ENCODE peak calls at places on chromosomes 11 and 22, in ten cellular contexts. N is tibial artery; B is IMR-90; R is CD8-positive, alpha-beta T cell; C is MG63; G is neuronal stem cell; I is cardiac muscle cell; M is osteocyte; O is activated CD8-positive, alpha-beta memory T cell treated with anti-CD3 and anti-CD28 coated beads for 1 hour; S is activated naive CD4-positive, alpha-beta T cell treated with anti-CD3 and anti-CD28 coated beads, Interleukin-2, amount 50 U/mL, for 16 hours. Z is an unnamed sample.

GRCh38 chr22:37843746-37844089 is 416 bp downstream of the ANKRD54 start:
- DNase-seq in N (peak), B (peak), R (no peak), C (peak), G (no peak), I (peak), M (no peak), O (no peak), S (peak), Z (no peak)

GRCh38 chr22:49797706-49798105 is 30.0 kb downstream of the BRD1 start:
- DNase-seq in N (no peak), B (no peak), R (no peak), C (no peak), G (no peak), I (no peak), M (no peak), O (no peak), S (no peak), Z (no peak)

GRCh38 chr11:127106142-127106541 is 105.6 kb upstream of the KIRREL3 start:
- DNase-seq in N (no peak), B (peak), R (no peak), C (no peak), G (peak), I (no peak), M (no peak), O (no peak), S (no peak), Z (no peak)

GRCh38 chr11:69969890-69970784 is 108.0 kb upstream of the ANO1 start:
- DNase-seq in N (no peak), B (no peak), R (no peak), C (no peak), G (no peak), I (peak), M (no peak), O (no peak), S (no peak), Z (no peak)

GRCh38 chr11:61752117-61752924 is at the start of gene MYRF:
- DNase-seq in N (no peak), B (peak), R (peak), C (peak), G (peak), I (peak), M (peak), O (no peak), S (peak), Z (no peak)

GRCh38 chr11:70226967-70227366 is 23.9 kb downstream of the FADD start:
- DNase-seq in N (no peak), B (no peak), R (no peak), C (no peak), G (no peak), I (no peak), M (no peak), O (no peak), S (no peak), Z (no peak)

GRCh38 chr11:72828081-72828567 is 13.9 kb downstream of the ATG16L2 start:
- DNase-seq in N (no peak), B (peak), R (no peak), C (no peak), G (no peak), I (peak), M (no peak), O (no peak), S (no peak), Z (no peak)

GRCh38 chr22:49760280-49760629 is 67.4 kb downstream of the BRD1 start:
- DNase-seq in N (no peak), B (no peak), R (no peak), C (no peak), G (no peak), I (no peak), M (no peak), O (no peak), S (no peak), Z (no peak)

GRCh38 chr11:84608788-84609309 is 1018.3 kb downstream of the DLG2 start:
- DNase-seq in N (no peak), B (no peak), R (no peak), C (no peak), G (no peak), I (no peak), M (no peak), O (no peak), S (no peak), Z (no peak)

GRCh38 chr11:120305286-120305685 is 19.8 kb upstream of the TLCD5 start:
- DNase-seq in N (no peak), B (no peak), R (no peak), C (no peak), G (no peak), I (no peak), M (no peak), O (no peak), S (no peak), Z (no peak)

GRCh38 chr22:44998296-44998695 is 11.5 kb downstream of the PHF21B start:
- DNase-seq in N (no peak), B (no peak), R (no peak), C (no peak), G (no peak), I (no peak), M (no peak), O (no peak), S (no peak), Z (no peak)

GRCh38 chr11:70448983-70449567 is 50.7 kb downstream of the CTTN start:
- DNase-seq in N (no peak), B (no peak), R (no peak), C (no peak), G (no peak), I (no peak), M (no peak), O (no peak), S (no peak), Z (no peak)

GRCh38 chr11:119975561-119976152 is 162.3 kb downstream of the TRIM29 start:
- DNase-seq in N (no peak), B (no peak), R (no peak), C (no peak), G (peak), I (no peak), M (no peak), O (no peak), S (no peak), Z (no peak)

GRCh38 chr11:71545405-71545966 is 2.7 kb upstream of the KRTAP5-9 start:
- DNase-seq in N (no peak), B (no peak), R (no peak), C (no peak), G (no peak), I (no peak), M (no peak), O (no peak), S (no peak), Z (no peak)

GRCh38 chr11:7413961-7414728 is 71.2 kb upstream of the OLFML1 start:
- DNase-seq in N (no peak), B (no peak), R (no peak), C (no peak), G (no peak), I (no peak), M (no peak), O (no peak), S (no peak), Z (no peak)

GRCh38 chr11:134498326-134499139 is 86.5 kb upstream of the B3GAT1 start:
- DNase-seq in N (peak), B (no peak), R (no peak), C (peak), G (no peak), I (no peak), M (no peak), O (no peak), S (no peak), Z (no peak)

GRCh38 chr11:75777461-75778110 is 9.0 kb downstream of the DGAT2 start:
- DNase-seq in N (no peak), B (no peak), R (no peak), C (no peak), G (no peak), I (no peak), M (no peak), O (no peak), S (no peak), Z (no peak)

GRCh38 chr11:115500547-115501503 is 3.4 kb downstream of the CADM1 start:
- DNase-seq in N (no peak), B (no peak), R (no peak), C (no peak), G (peak), I (no peak), M (no peak), O (no peak), S (no peak), Z (no peak)

GRCh38 chr22:37575490-37576003 is 4.3 kb downstream of the LGALS2 start:
- DNase-seq in N (no peak), B (no peak), R (no peak), C (no peak), G (no peak), I (no peak), M (no peak), O (no peak), S (no peak), Z (no peak)

GRCh38 chr11:65357856-65358356 is 3.4 kb downstream of the TIGD3 start:
- DNase-seq in N (no peak), B (no peak), R (no peak), C (no peak), G (no peak), I (peak), M (no peak), O (no peak), S (no peak), Z (no peak)

GRCh38 chr11:61967177-61967923 is at the start of gene FTH1:
- DNase-seq in N (peak), B (peak), R (peak), C (peak), G (peak), I (peak), M (peak), O (peak), S (peak), Z (peak)

GRCh38 chr22:33400061-33400840 is 342.1 kb upstream of the SYN3 start:
- DNase-seq in N (no peak), B (no peak), R (no peak), C (no peak), G (no peak), I (no peak), M (no peak), O (no peak), S (no peak), Z (no peak)

GRCh38 chr11:117572671-117573070 is 224.3 kb downstream of the DSCAML1 start:
- DNase-seq in N (peak), B (no peak), R (no peak), C (no peak), G (no peak), I (no peak), M (no peak), O (no peak), S (no peak), Z (no peak)

GRCh38 chr22:21451545-21452520 is 15.4 kb upstream of the TMEM191C start:
- DNase-seq in N (peak), B (no peak), R (no peak), C (no peak), G (no peak), I (no peak), M (peak), O (no peak), S (peak), Z (no peak)

GRCh38 chr11:112163875-112164521 is at the start of gene IL18:
- DNase-seq in N (peak), B (no peak), R (no peak), C (peak), G (no peak), I (no peak), M (no peak), O (no peak), S (no peak), Z (no peak)

GRCh38 chr11:68979931-68980775 is 633 bp downstream of the MRGPRD start:
- DNase-seq in N (peak), B (no peak), R (no peak), C (no peak), G (no peak), I (no peak), M (peak), O (no peak), S (no peak), Z (no peak)

GRCh38 chr22:29907753-29908515 is 25.0 kb downstream of the MTMR3 start:
- DNase-seq in N (no peak), B (peak), R (no peak), C (peak), G (no peak), I (peak), M (no peak), O (no peak), S (no peak), Z (no peak)

GRCh38 chr11:92826136-92826535 is 143.3 kb upstream of the MTNR1B start:
- DNase-seq in N (no peak), B (peak), R (no peak), C (no peak), G (no peak), I (peak), M (no peak), O (no peak), S (no peak), Z (no peak)

GRCh38 chr22:20437253-20438065 is at the start of gene SCARF2:
- DNase-seq in N (peak), B (peak), R (no peak), C (peak), G (peak), I (peak), M (no peak), O (no peak), S (no peak), Z (no peak)

GRCh38 chr11:108865411-108865810 is 200.5 kb downstream of the DDX10 start:
- DNase-seq in N (no peak), B (peak), R (no peak), C (no peak), G (no peak), I (peak), M (no peak), O (no peak), S (no peak), Z (no peak)

GRCh38 chr22:29165336-29166060 is 40.2 kb upstream of the EMID1 start:
- DNase-seq in N (peak), B (no peak), R (no peak), C (no peak), G (no peak), I (no peak), M (no peak), O (no peak), S (no peak), Z (peak)

GRCh38 chr11:128575174-128575955 is 12.0 kb downstream of the ETS1 start:
- DNase-seq in N (no peak), B (no peak), R (no peak), C (no peak), G (no peak), I (peak), M (no peak), O (no peak), S (no peak), Z (no peak)

GRCh38 chr22:49373801-49374226 is 453.9 kb downstream of the BRD1 start:
- DNase-seq in N (peak), B (no peak), R (no peak), C (no peak), G (no peak), I (no peak), M (peak), O (no peak), S (no peak), Z (peak)

GRCh38 chr11:61745796-61746653 is 6.4 kb upstream of the MYRF start:
- DNase-seq in N (no peak), B (no peak), R (no peak), C (no peak), G (no peak), I (no peak), M (no peak), O (no peak), S (no peak), Z (no peak)

GRCh38 chr22:47282851-47283250 is 520.4 kb downstream of the TBC1D22A start:
- DNase-seq in N (no peak), B (no peak), R (no peak), C (no peak), G (no peak), I (no peak), M (no peak), O (no peak), S (no peak), Z (no peak)

GRCh38 chr11:587546-587945 is 11.3 kb downstream of the PHRF1 start:
- DNase-seq in N (no peak), B (no peak), R (no peak), C (no peak), G (no peak), I (no peak), M (no peak), O (no peak), S (no peak), Z (no peak)

GRCh38 chr11:67345247-67345948 is 7.9 kb downstream of the POLD4 start:
- DNase-seq in N (peak), B (no peak), R (no peak), C (no peak), G (no peak), I (no peak), M (no peak), O (no peak), S (no peak), Z (no peak)

GRCh38 chr11:72238040-72238450 is 5.9 kb downstream of the PHOX2A start:
- DNase-seq in N (no peak), B (peak), R (no peak), C (peak), G (peak), I (peak), M (no peak), O (no peak), S (no peak), Z (no peak)

Z was measured in coronary artery.